ENCODE peak calls at places on chromosomes 2 and 18, in five cellular contexts. A is GM12878, L is K562, P is HCT116, M is H1. Y is an unnamed sample.

GRCh38 chr2:206422493-206422892 is 20.8 kb upstream of the ADAM23 start:
- DNase-seq in A (no peak), L (no peak), P (no peak), M (no peak), Y (no peak)

GRCh38 chr18:21996261-21996892 is 173.0 kb upstream of the GATA6 start:
- DNase-seq in A (no peak), L (no peak), P (no peak), M (no peak), Y (no peak)

GRCh38 chr2:115549731-115550130 is 1107.3 kb downstream of the DPP10 start:
- DNase-seq in A (no peak), L (no peak), P (no peak), M (no peak), Y (no peak)

GRCh38 chr18:12886498-12887126 is 2.6 kb upstream of the PTPN2 start:
- DNase-seq in A (no peak), L (no peak), P (no peak), M (no peak), Y (no peak)

GRCh38 chr2:43239981-43240761 is 13.8 kb upstream of the ZFP36L2 start:
- DNase-seq in A (no peak), L (peak), P (no peak), M (no peak), Y (no peak)

GRCh38 chr2:71790261-71791038 is 337.1 kb downstream of the DYSF start:
- DNase-seq in A (no peak), L (no peak), P (no peak), M (no peak), Y (no peak)

GRCh38 chr2:2662847-2663356 is 331.8 kb upstream of the MYT1L start:
- DNase-seq in A (no peak), L (no peak), P (no peak), M (no peak), Y (peak)

GRCh38 chr2:190927257-190927656 is 46.6 kb downstream of the GLS start:
- DNase-seq in A (no peak), L (no peak), P (no peak), M (no peak), Y (peak)

GRCh38 chr2:19574788-19575260 is 216.4 kb upstream of the OSR1 start:
- DNase-seq in A (no peak), L (no peak), P (no peak), M (no peak), Y (no peak)

GRCh38 chr2:233010569-233011267 is 2.3 kb downstream of the NGEF start:
- DNase-seq in A (no peak), L (no peak), P (no peak), M (no peak), Y (no peak)

GRCh38 chr18:62126776-62127175 is 60.1 kb downstream of the PIGN start:
- DNase-seq in A (no peak), L (no peak), P (no peak), M (no peak), Y (no peak)

GRCh38 chr2:239626971-239627598 is 226.3 kb upstream of the HDAC4 start:
- DNase-seq in A (no peak), L (no peak), P (no peak), M (no peak), Y (no peak)

GRCh38 chr2:2932692-2933305 is 444.8 kb downstream of the EIPR1 start:
- DNase-seq in A (no peak), L (no peak), P (no peak), M (no peak), Y (no peak)

GRCh38 chr2:30688956-30689401 is 118.3 kb downstream of the CAPN13 start:
- DNase-seq in A (no peak), L (no peak), P (no peak), M (no peak), Y (no peak)

GRCh38 chr18:11310476-11311086 is 161.2 kb upstream of the PIEZO2 start:
- DNase-seq in A (no peak), L (peak), P (peak), M (no peak), Y (peak)

GRCh38 chr18:40121001-40121400 is 1834.0 kb upstream of the PIK3C3 start:
- DNase-seq in A (no peak), L (no peak), P (no peak), M (no peak), Y (no peak)

GRCh38 chr2:9757430-9758287 is 85.6 kb upstream of the TAF1B start:
- DNase-seq in A (no peak), L (no peak), P (no peak), M (no peak), Y (no peak)

GRCh38 chr18:68520406-68521075 is 194.4 kb downstream of the TMX3 start:
- DNase-seq in A (no peak), L (no peak), P (no peak), M (no peak), Y (no peak)

GRCh38 chr18:75072672-75073371 is 136.1 kb downstream of the PTGR3 start:
- DNase-seq in A (no peak), L (no peak), P (no peak), M (no peak), Y (no peak)

GRCh38 chr18:76710646-76711520 is 111.5 kb upstream of the ZNF236 start:
- DNase-seq in A (no peak), L (no peak), P (no peak), M (no peak), Y (no peak)
- TF ChIP-seq JUND in A (no peak), L (no peak), P (no peak), M (no peak), Y (no peak)

DNA sequence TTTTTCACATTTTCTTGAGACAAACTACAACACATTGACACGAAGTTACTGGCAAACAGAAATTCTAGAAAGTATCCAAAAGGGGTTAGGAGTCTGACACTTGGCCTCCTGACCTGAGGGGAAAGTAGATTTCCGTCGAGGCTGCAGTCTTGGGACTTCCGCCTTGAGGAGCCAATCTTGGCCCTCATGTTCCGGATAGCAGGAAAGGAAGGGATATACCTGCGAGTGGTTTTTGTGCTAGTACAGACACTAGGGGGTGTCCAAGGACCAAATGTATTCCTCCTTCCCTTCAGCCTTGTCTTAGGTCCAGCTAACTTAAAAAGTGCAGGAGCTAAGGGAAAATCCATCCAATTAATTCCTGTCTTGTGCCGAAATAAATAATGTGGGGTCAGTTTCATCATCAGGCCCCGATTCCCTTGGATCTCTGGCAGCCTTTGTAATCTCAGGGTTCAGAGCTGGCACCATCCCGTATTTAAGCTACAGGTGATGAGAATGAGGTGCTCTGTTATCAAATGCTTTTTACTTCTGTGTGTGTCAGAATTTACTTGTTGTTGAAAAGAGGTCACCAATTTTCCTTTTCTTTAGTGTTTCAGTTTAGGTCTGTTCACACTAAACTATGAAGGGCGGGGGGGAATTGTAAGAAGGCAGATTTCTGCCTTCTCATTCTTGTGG is 330.2 kb upstream of the FANCL start:
- DNase-seq in A (peak), L (peak), P (peak), M (peak), Y (peak)
- TF ChIP-seq JUND in A (no peak), L (no peak), P (no peak), M (no peak), Y (no peak)

DNA sequence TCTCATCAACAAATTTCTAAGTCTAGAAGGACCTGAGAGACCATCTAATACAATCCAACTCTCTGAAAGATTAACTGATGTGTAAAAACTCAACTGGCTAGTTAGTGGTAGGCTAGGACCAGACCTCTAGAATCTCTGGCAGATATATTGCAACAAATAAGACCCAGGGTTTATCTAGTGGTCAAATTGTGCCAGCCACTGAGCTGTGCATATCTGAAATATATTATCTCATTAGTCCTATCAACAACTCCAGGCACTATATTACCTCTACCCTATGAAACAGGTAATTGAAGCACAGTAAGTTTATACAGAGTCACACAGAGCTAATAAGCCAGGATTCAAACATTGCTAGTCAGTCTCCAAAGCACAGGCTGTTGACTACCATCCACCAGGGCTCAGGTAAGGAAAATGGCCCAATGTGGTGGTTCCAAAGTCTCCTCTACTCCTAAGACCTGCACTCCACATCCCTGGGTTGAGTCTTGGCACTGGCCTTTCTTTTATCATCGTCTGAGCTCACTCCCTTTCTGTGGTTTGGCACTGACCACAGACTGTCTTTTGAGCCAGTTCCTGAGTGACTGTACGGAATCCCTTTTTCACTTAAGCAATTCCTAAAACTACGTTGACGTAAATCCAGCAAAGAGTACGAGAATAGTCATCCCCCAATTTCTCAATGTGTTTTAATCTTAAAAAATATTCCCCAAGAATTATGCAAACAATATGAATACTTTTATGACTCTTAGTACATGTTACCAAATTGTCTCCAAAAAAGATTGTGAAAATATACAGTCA is 11.9 kb upstream of the PID1 start:
- DNase-seq in A (no peak), L (no peak), P (no peak), M (no peak), Y (no peak)
- TF ChIP-seq JUND in A (no peak), L (no peak), P (no peak), M (no peak), Y (no peak)

DNA sequence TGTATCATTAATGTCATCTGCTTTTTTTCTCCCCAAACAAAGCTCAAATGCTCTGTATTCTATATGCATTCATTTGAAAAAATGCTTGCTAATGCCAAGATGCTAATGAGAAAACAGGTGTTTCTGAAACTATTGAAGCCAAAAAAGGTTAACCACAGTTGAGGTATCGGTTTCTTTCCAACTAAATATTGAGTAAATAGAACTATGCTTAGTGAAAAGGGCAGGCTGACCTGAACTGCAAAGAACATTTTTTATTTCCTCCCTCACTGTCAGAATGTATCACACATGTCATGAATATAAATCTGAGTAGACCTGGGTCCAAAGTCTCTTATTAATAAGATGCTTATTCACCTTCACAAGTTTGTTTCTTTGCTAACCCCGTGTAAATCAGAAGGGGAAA is 866.6 kb downstream of the CPS1 start:
- DNase-seq in A (no peak), L (no peak), P (no peak), M (no peak), Y (no peak)
- TF ChIP-seq JUND in A (no peak), L (no peak), P (no peak), M (no peak), Y (peak)

GRCh38 chr2:45968946-45969584 is 317.6 kb downstream of the PRKCE start:
- DNase-seq in A (no peak), L (no peak), P (no peak), M (no peak), Y (no peak)
- TF ChIP-seq JUND in A (no peak), L (no peak), P (no peak), M (no peak), Y (no peak)

GRCh38 chr2:182866461-182867369 is at the start of gene FRZB:
- DNase-seq in A (no peak), L (peak), P (no peak), M (peak), Y (peak)
- TF ChIP-seq JUND in A (no peak), L (no peak), P (no peak), M (no peak), Y (no peak)